ENCODE peak calls at places on chromosome 1, in four cellular contexts. K is heart left ventricle; H is DMS153; R is stimulated activated naive CD4-positive, alpha-beta T cell treated with Interleukin-2 at 50 U/mL for 16 hours. Q is an unnamed sample.
A peak's percentile ranks its signal among the peaks of the same experiment; 100 is the strongest.

GRCh38 chr1:167465018-167465417 is 53.3 kb downstream of the CD247 start:
- DNase-seq in K (no peak), R (no peak), H (no peak), Q (no peak)

GRCh38 chr1:180151508-180151907 is 3.2 kb upstream of the QSOX1 start:
- DNase-seq in H (no peak), K (no peak), R (no peak), Q (no peak)

GRCh38 chr1:54968581-54968980 is 11.8 kb upstream of the TMEM61 start:
- DNase-seq in R (no peak), K (no peak), H (no peak), Q (no peak)

GRCh38 chr1:15702722-15703550 is 18.8 kb downstream of the PLEKHM2 start:
- DNase-seq in R (no peak), K (peak; percentile 28), H (no peak), Q (no peak)

GRCh38 chr1:172642970-172643369 is 15.9 kb upstream of the FASLG start:
- DNase-seq in K (no peak), H (peak; percentile 58), R (no peak), Q (no peak)

GRCh38 chr1:118147542-118147941 is 37.5 kb downstream of the SPAG17 start:
- DNase-seq in K (no peak), R (no peak), H (no peak), Q (no peak)

GRCh38 chr1:179080866-179081695 is 789 bp upstream of the TOR3A start:
- DNase-seq in R (no peak), K (no peak), H (no peak), Q (no peak)

GRCh38 chr1:212749924-212750535 is 41.5 kb downstream of the NSL1 start:
- DNase-seq in K (no peak), H (peak; percentile 66), R (no peak), Q (no peak)

GRCh38 chr1:97123717-97124446 is 402.3 kb downstream of the PTBP2 start:
- DNase-seq in R (no peak), H (no peak), K (no peak), Q (no peak)

GRCh38 chr1:173241528-173242347 is 34.6 kb upstream of the TNFSF4 start:
- DNase-seq in K (no peak), H (no peak), R (no peak), Q (no peak)

Q was measured in heart right ventricle.